ENCODE peak calls at places on chromosome 19, in five cellular contexts. S, W, B, P and O are unnamed samples.

GRCh38 chr19:49875801-49876421 is 1.2 kb downstream of the AKT1S1 start:
- DNase-seq in S (no peak), W (no peak), B (peak; percentile 29), P (peak; percentile 65), O (peak; percentile 93)

GRCh38 chr19:10408511-10409291 is 5.4 kb upstream of the CDC37 start:
- DNase-seq in S (no peak), W (no peak), B (no peak), P (no peak), O (peak; percentile 85)

GRCh38 chr19:30070198-30070969 is 128.3 kb downstream of the URI1 start:
- DNase-seq in S (no peak), W (no peak), B (no peak), P (peak; percentile 21), O (peak; percentile 71)

GRCh38 chr19:18100710-18101109 is 3.1 kb downstream of the MAST3 start:
- DNase-seq in S (no peak), W (peak; percentile 13), B (no peak), P (peak; percentile 95), O (peak; percentile 88)

GRCh38 chr19:34096020-34096915 is 76.0 kb upstream of the LSM14A start:
- DNase-seq in S (peak; percentile 18), W (peak; percentile 33), B (peak; percentile 50), P (peak; percentile 46), O (peak; percentile 76)

GRCh38 chr19:35860818-35861639 is 4.3 kb downstream of the KIRREL2 start:
- DNase-seq in S (no peak), W (no peak), B (no peak), P (peak; percentile 98), O (peak; percentile 85)

GRCh38 chr19:58553799-58554493 is 959 bp downstream of the CHMP2A start:
- DNase-seq in S (no peak), W (no peak), B (no peak), P (no peak), O (peak; percentile 64)

GRCh38 chr19:13036366-13036976 is 41.2 kb downstream of the NFIX start:
- DNase-seq in S (peak; percentile 83), W (peak; percentile 85), B (peak; percentile 29), P (no peak), O (peak; percentile 93)

GRCh38 chr19:42216653-42217521 is 590 bp downstream of the DEDD2 start:
- DNase-seq in S (peak; percentile 53), W (peak; percentile 36), B (peak; percentile 16), P (peak; percentile 63), O (peak; percentile 88)

GRCh38 chr19:6233827-6234511 is 45.8 kb downstream of the MLLT1 start:
- DNase-seq in S (no peak), W (no peak), B (no peak), P (no peak), O (peak; percentile 92)

GRCh38 chr19:10184636-10185035 is 10.1 kb downstream of the DNMT1 start:
- DNase-seq in S (peak; percentile 15), W (no peak), B (no peak), P (no peak), O (no peak)

GRCh38 chr19:36916991-36917390 is 859 bp downstream of the ZNF568 start:
- DNase-seq in S (peak; percentile 27), W (peak; percentile 57), B (peak; percentile 33), P (no peak), O (peak; percentile 49)

GRCh38 chr19:12938054-12938535 is 314 bp upstream of the CALR start:
- DNase-seq in S (peak; percentile 99), W (peak; percentile 99), B (peak; percentile 99), P (peak; percentile 98), O (peak; percentile 99)

GRCh38 chr19:39927524-39928356 is 6.7 kb downstream of the FCGBP start:
- DNase-seq in S (no peak), W (no peak), B (no peak), P (no peak), O (peak; percentile 22)

GRCh38 chr19:35828694-35829301 is 16.2 kb upstream of the PRODH2 start:
- DNase-seq in S (peak; percentile 45), W (peak; percentile 55), B (peak; percentile 67), P (peak; percentile 82), O (peak; percentile 95)

GRCh38 chr19:29753934-29754305 is 38.9 kb upstream of the C19orf12 start:
- DNase-seq in S (no peak), W (no peak), B (no peak), P (no peak), O (peak; percentile 66)

GRCh38 chr19:18020212-18021067 is 12.5 kb downstream of the ARRDC2 start:
- DNase-seq in S (no peak), W (peak; percentile 51), B (peak; percentile 49), P (no peak), O (peak; percentile 93)

GRCh38 chr19:15641901-15642491 is 1.3 kb downstream of the CYP4F3 start:
- DNase-seq in S (no peak), W (no peak), B (no peak), P (no peak), O (no peak)

GRCh38 chr19:51784109-51784785 is 10.7 kb upstream of the FPR3 start:
- DNase-seq in S (peak; percentile 24), W (no peak), B (no peak), P (no peak), O (no peak)

GRCh38 chr19:51166846-51167490 is 24.9 kb downstream of the SIGLEC7 start:
- DNase-seq in S (no peak), W (no peak), B (no peak), P (no peak), O (no peak)

GRCh38 chr19:35116085-35116801 is 620 bp downstream of the FXYD3 start:
- DNase-seq in S (peak; percentile 82), W (no peak), B (no peak), P (no peak), O (no peak)

GRCh38 chr19:13794388-13794751 is 873 bp upstream of the ZSWIM4 start:
- DNase-seq in S (peak; percentile 70), W (peak; percentile 98), B (peak; percentile 96), P (no peak), O (peak; percentile 91)

GRCh38 chr19:11238781-11239376 is 540 bp upstream of the ANGPTL8 start:
- DNase-seq in S (no peak), W (no peak), B (no peak), P (no peak), O (peak; percentile 51)

GRCh38 chr19:47315125-47315821 is 5.6 kb downstream of the C5AR1 start:
- DNase-seq in S (peak; percentile 92), W (peak; percentile 86), B (peak; percentile 97), P (peak; percentile 67), O (peak; percentile 97)
- H3K4me2 ChIP-seq in S (peak overlapping the region; percentile 16), W (peak overlapping the region; percentile 54), B (peak overlapping the region; percentile 31), P (no peak overlapping the region), O (peak overlapping the region; percentile 30)

GRCh38 chr19:32317045-32317444 is 28.4 kb upstream of the ZNF507 start:
- DNase-seq in S (no peak), W (no peak), B (no peak), P (no peak), O (no peak)
- H2AFZ ChIP-seq in S (no peak overlapping the region), W (no peak overlapping the region), B (no peak overlapping the region), P (no peak overlapping the region), O (no peak overlapping the region)

GRCh38 chr19:3687774-3688706 is 12.2 kb downstream of the PIP5K1C start:
- DNase-seq in S (peak; percentile 43), W (no peak), B (no peak), P (peak; percentile 71), O (peak; percentile 77)
- H3K4me2 ChIP-seq in S (peak overlapping the region; percentile 75), W (no peak overlapping the region), B (no peak overlapping the region), P (peak overlapping the region; percentile 29), O (no peak overlapping the region)

GRCh38 chr19:47158879-47159509 is 28.4 kb downstream of the SAE1 start:
- DNase-seq in S (peak; percentile 83), W (peak; percentile 78), B (peak; percentile 15), P (no peak), O (peak; percentile 81)

GRCh38 chr19:47155141-47155540 is 24.5 kb downstream of the SAE1 start:
- DNase-seq in S (no peak), W (no peak), B (no peak), P (no peak), O (no peak)

GRCh38 chr19:47157455-47158321 is 27.1 kb downstream of the SAE1 start:
- DNase-seq in S (no peak), W (peak; percentile 93), B (peak; percentile 72), P (peak; percentile 85), O (peak; percentile 84)

GRCh38 chr19:47156861-47157454 is 26.3 kb downstream of the SAE1 start:
- DNase-seq in S (no peak), W (peak; percentile 78), B (no peak), P (no peak), O (no peak)

DNA sequence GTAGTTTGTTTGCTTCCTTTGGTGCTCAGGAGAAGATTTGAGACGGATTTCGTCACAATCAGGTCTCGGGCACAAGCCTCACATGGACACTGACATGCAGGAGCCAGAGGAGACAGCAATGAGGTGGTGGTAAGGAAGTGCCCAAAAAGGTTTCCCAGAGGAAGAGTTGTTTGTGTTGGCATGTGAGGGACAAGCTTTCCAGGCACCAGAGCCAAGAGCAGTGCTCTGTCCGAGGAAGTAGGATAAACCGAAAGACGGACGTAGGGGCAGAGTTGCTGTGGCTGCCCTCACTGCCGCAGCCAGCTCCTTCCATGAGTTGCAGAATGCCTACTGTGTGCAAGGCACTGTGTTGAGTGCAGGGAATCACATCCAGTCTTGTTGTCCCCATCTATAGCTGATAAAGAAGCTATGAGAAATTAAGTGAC is 27.7 kb downstream of the SAE1 start:
- DNase-seq in S (no peak), W (no peak), B (no peak), P (no peak), O (no peak)
- H2AFZ ChIP-seq in S (no peak overlapping the region), W (no peak overlapping the region), B (peak overlapping the region; percentile 18), P (no peak overlapping the region), O (no peak overlapping the region)

GRCh38 chr19:923551-924211 is 2.2 kb upstream of the ARID3A start:
- DNase-seq in S (no peak), W (no peak), B (no peak), P (no peak), O (peak; percentile 82)
- H3K4me2 ChIP-seq in S (no peak overlapping the region), W (no peak overlapping the region), B (no peak overlapping the region), P (no peak overlapping the region), O (no peak overlapping the region)